ENCODE peak calls at places on chromosomes 16 and 17, in six cellular contexts. Q is colonic mucosa, Z is brain microvascular endothelial cell, L is astrocyte, D is HL-60, V is GM12878. Y is an unnamed sample.

GRCh38 chr16:12771341-12771798 is 32.3 kb downstream of the CPPED1 start:
- DNase-seq in V (no peak), D (no peak), Z (peak; percentile 8), Q (no peak), L (no peak), Y (no peak)

GRCh38 chr17:1005361-1005946 is 8.5 kb downstream of the TIMM22 start:
- DNase-seq in V (no peak), Q (peak; percentile 63), L (peak; percentile 73), D (no peak), Z (no peak), Y (no peak)

GRCh38 chr16:23227529-23227928 is 45.0 kb downstream of the SCNN1G start:
- DNase-seq in D (no peak), L (no peak), Z (no peak), Q (no peak), V (no peak), Y (no peak)

GRCh38 chr17:12512712-12513355 is 152.9 kb upstream of the MYOCD start:
- DNase-seq in V (no peak), D (no peak), Q (no peak), L (peak; percentile 54), Z (no peak), Y (peak; percentile 24)

GRCh38 chr17:17119106-17119505 is 76.8 kb downstream of the MPRIP start:
- DNase-seq in Q (peak; percentile 66), Z (no peak), D (no peak), V (no peak), L (no peak), Y (no peak)

GRCh38 chr17:27477050-27477647 is 20.9 kb downstream of the KSR1 start:
- DNase-seq in L (no peak), Q (no peak), D (no peak), V (peak; percentile 82), Z (no peak), Y (no peak)

GRCh38 chr17:50835563-50836231 is at the start of gene WFIKKN2:
- DNase-seq in L (no peak), V (no peak), Z (no peak), Q (no peak), D (no peak), Y (no peak)

GRCh38 chr17:71176928-71177443 is 943.8 kb upstream of the SOX9 start:
- DNase-seq in D (no peak), V (no peak), Q (no peak), L (no peak), Z (no peak), Y (no peak)

GRCh38 chr17:57987582-57988300 is at the start of gene VEZF1:
- DNase-seq in L (peak; percentile 39), V (no peak), Z (peak; percentile 43), D (peak; percentile 74), Q (peak; percentile 73), Y (no peak)

DNA sequence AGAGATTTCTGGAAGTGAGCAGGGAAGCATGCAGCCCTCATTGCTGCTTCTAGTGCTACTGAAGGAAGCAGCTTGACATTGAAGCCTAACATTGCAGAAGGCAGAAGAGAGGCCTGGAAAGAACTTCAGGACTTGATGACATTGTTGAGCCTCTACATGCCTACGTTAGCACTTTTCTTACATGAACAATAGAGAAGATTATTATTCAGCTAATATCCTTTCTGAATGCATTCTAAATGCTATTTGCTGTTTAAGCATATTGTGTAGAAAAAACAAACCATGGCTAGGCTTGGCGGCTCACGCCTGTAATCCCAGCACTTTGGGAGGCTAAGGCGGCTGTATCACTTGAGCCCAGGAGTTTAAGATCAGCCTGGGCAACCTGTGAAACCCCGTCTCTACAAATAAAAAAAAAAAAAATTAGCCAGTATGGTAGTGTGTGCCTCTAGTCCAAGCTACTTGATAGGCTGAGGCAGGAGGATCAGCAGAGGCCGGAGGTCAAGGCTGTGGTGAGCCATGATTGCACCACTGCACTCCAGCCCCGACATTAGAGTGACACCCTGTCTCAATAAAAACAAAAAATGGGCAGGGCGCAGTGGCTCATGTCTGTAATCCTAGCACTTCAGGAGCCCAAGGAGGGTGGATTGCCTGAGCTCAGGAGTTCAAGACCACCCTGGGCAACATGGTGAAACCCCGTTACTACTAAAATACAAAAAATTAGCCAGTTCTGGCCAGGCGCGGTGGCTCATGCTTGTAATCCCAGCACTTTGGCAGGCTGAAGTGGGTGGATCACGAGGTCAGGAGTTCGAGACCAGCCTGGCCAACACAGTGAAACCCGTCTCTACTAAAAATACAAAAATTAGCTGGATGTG is 2.2 kb upstream of the AURKB start:
- DNase-seq in Z (no peak), Q (no peak), L (no peak), V (no peak), D (no peak), Y (no peak)
- H3K4me3 ChIP-seq in Z (no peak overlapping the region), Q (no peak overlapping the region), L (no peak overlapping the region), V (no peak overlapping the region), D (no peak overlapping the region), Y (no peak overlapping the region)

DNA sequence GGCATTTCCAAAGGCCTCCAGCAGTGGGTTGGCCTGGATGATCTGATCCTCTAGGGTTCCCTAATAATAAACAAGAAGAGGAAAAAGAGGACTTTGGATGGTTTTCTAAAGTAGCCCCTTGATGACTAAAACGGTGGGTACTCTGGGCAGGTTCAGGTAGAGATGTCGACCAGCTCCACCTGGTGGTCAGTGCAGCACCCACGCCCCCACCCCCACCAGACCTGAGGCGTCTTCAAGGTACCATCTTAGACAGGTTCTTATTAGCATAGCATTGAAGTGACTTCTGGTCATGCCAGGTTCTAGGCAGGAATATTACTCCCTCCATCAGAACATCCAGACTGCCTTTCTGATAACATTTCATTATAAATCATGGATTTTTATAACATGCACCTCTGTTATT is 15.0 kb downstream of the MYH13 start:
- DNase-seq in V (no peak), Q (no peak), Z (no peak), L (no peak), D (no peak), Y (no peak)
- TF ChIP-seq CTCF in V (peak; percentile 56), Q (no peak), Z (peak; percentile 29), L (no peak), D (peak; percentile 0), Y (peak; percentile 19)

DNA sequence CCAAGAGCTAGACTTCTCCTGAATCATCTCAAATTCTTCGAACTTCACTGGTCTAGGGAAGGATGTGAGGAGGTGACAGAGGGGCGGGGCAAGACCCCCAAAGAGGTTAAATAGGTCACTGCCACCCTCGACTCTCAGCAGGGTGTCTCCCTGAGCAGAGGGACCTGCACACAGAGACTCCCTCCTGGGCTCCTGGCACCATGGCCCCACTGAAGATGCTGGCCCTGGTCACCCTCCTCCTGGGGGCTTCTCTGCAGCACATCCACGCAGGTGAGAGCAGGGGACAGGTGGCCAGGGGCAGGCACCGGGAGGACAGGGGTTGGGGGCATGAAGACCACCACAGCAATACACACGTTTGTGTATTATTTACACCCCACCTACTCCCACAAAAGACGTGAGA is 9.2 kb downstream of the CCL17 start:
- DNase-seq in V (no peak), D (no peak), Q (no peak), L (no peak), Z (no peak), Y (no peak)
- H3K27me3 ChIP-seq in V (no peaks in the 10 kb centered on the region), D (no peaks in the 10 kb centered on the region), Q (no peaks in the 10 kb centered on the region), L (peaks cover 5% of the 10 kb centered on the region), Z (no peaks in the 10 kb centered on the region), Y (peaks cover 4% of the 10 kb centered on the region)

GRCh38 chr16:72287646-72288045 is 115.7 kb upstream of the PMFBP1 start:
- DNase-seq in L (no peak), Q (no peak), D (no peak), V (no peak), Z (no peak), Y (no peak)

GRCh38 chr16:72295914-72296313 is 124.0 kb upstream of the PMFBP1 start:
- DNase-seq in D (no peak), V (no peak), Z (no peak), Q (no peak), L (no peak), Y (no peak)

GRCh38 chr16:72291531-72291981 is 119.6 kb upstream of the PMFBP1 start:
- DNase-seq in L (peak; percentile 94), V (no peak), D (no peak), Q (no peak), Z (peak; percentile 83), Y (peak; percentile 97)

GRCh38 chr16:72286936-72287620 is 115.1 kb upstream of the PMFBP1 start:
- DNase-seq in V (no peak), D (no peak), Q (no peak), L (no peak), Z (no peak), Y (no peak)

GRCh38 chr16:72291121-72291520 is 119.2 kb upstream of the PMFBP1 start:
- DNase-seq in L (peak; percentile 69), Q (no peak), Z (peak; percentile 60), D (no peak), V (no peak), Y (no peak)
- H3K4me3 ChIP-seq in L (peak overlapping the region; percentile 34), Q (no peak overlapping the region), Z (no peak overlapping the region), D (no peak overlapping the region), V (no peak overlapping the region), Y (no peak overlapping the region)

DNA sequence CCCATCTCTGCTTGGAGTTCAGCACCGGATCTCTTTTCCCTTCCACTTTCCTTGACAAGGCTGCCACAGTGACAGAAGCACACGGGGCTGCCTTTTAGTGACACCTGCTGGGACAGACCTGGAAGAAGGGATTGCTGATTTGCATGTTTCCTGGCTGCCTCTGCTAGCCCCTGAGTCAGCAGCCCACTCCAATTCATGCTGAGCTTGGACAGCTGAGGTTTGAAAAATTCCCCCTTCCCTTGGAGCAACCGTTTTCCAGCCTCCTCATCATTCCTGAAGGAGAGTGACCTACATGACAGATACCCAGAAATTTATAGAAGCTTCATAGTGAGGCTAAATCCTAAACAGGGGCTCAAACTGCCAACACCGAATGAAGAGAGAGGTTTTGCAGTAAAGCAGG is 18.8 kb upstream of the RBL2 start:
- DNase-seq in V (no peak), L (no peak), Z (no peak), D (no peak), Q (no peak), Y (no peak)
- TF ChIP-seq CTCF in V (no peak), L (no peak), Z (no peak), D (no peak), Q (no peak), Y (no peak)

GRCh38 chr17:74924250-74924948 is at the start of gene OTOP2:
- DNase-seq in L (no peak), V (no peak), D (peak; percentile 79), Z (no peak), Q (no peak), Y (no peak)

GRCh38 chr17:74923538-74924249 is 379 bp upstream of the OTOP2 start:
- DNase-seq in L (no peak), D (peak; percentile 52), V (no peak), Q (peak; percentile 73), Z (peak; percentile 6), Y (no peak)

GRCh38 chr17:74922172-74922571 is 883 bp downstream of the USH1G start:
- DNase-seq in V (no peak), D (no peak), Q (no peak), Z (no peak), L (no peak), Y (no peak)

GRCh38 chr17:74922694-74923537 is at the start of gene USH1G:
- DNase-seq in Q (no peak), V (no peak), Z (no peak), L (no peak), D (no peak), Y (no peak)

DNA sequence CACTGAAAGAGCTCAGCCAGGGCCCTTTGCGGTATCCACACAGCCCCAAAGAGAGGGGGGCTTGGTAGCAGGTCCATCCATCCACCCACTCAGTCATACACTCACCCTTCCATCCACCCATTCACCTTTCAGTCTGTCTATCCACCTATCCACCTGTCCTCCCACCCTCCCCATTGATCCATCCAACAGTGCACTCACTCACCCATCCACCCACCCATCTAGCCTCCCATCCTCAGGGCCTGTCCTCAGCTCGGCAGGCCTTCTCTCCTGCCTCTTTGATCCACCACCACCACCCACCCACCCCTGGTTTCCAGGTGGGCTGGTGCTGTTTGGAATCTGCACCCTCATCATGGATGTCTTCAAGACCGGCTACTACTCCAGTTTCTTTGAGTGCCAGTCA is 1.2 kb downstream of the OTOP2 start:
- DNase-seq in L (no peak), D (no peak), Z (no peak), V (no peak), Q (no peak), Y (no peak)
- H3K27me3 ChIP-seq in L (peaks cover 55% of the 10 kb centered on the region), D (peaks cover 36% of the 10 kb centered on the region), Z (peaks cover 56% of the 10 kb centered on the region), V (peaks cover 11% of the 10 kb centered on the region), Q (peaks cover 57% of the 10 kb centered on the region), Y (peaks cover 42% of the 10 kb centered on the region)

Y was measured in BJ.